ENCODE peak calls at places on chromosomes 16 and 17, in seven cellular contexts. P is activated T-cell treated with anti-CD3 and anti-CD28 coated beads, Interleukin-2, amount 50 U/mL, for 4 hours; Q is psoas muscle; E is BJ; T is progenitor cell of endocrine pancreas; J is NCI-H446; S is GM04504. K is an unnamed sample.

GRCh38 chr17:77386502-77387192 is 245.9 kb downstream of the SEC14L1 start:
- DNase-seq in P (no peak), J (no peak), S (no peak), T (no peak), E (no peak), Q (no peak), K (no peak)

GRCh38 chr17:61235821-61236197 is 163.8 kb upstream of the TBX2 start:
- DNase-seq in E (peak), P (no peak), S (no peak), T (no peak), Q (no peak), J (no peak), K (peak)

GRCh38 chr17:28392491-28392890 is 13.5 kb downstream of the SLC46A1 start:
- DNase-seq in T (no peak), Q (no peak), P (no peak), E (no peak), S (no peak), J (peak), K (no peak)

GRCh38 chr16:3171855-3172593 is 16.0 kb upstream of the OR1F1 start:
- DNase-seq in J (peak), S (no peak), T (no peak), Q (no peak), E (no peak), P (peak), K (peak)

GRCh38 chr16:48498761-48499600 is 111.0 kb downstream of the N4BP1 start:
- DNase-seq in Q (no peak), T (no peak), E (peak), P (no peak), S (peak), J (no peak), K (no peak)

GRCh38 chr16:180101-180920 is at the start of gene HBQ1:
- DNase-seq in T (peak), Q (no peak), S (no peak), J (peak), P (peak), E (no peak), K (no peak)

GRCh38 chr16:67547423-67548264 is 14.7 kb upstream of the CTCF start:
- DNase-seq in Q (no peak), E (no peak), P (no peak), T (no peak), J (no peak), S (no peak), K (no peak)

GRCh38 chr16:54194008-54194731 is 92.4 kb downstream of the IRX3 start:
- DNase-seq in P (no peak), E (no peak), S (no peak), Q (peak), J (peak), T (no peak), K (peak)

GRCh38 chr16:66701061-66701460 is 4.5 kb upstream of the CMTM4 start:
- DNase-seq in E (no peak), Q (no peak), J (no peak), S (no peak), T (no peak), P (no peak), K (no peak)

GRCh38 chr16:25037632-25038031 is 22.5 kb upstream of the ARHGAP17 start:
- DNase-seq in Q (no peak), P (no peak), T (no peak), E (no peak), S (no peak), J (no peak), K (no peak)

GRCh38 chr17:35084987-35085386 is 21.5 kb upstream of the RFFL start:
- DNase-seq in T (no peak), J (no peak), P (no peak), S (no peak), Q (no peak), E (no peak), K (no peak)

GRCh38 chr16:86862596-86862995 is 284.2 kb downstream of the FOXL1 start:
- DNase-seq in E (no peak), P (no peak), Q (no peak), T (no peak), J (no peak), S (no peak), K (no peak)